ENCODE peak calls at places on chromosomes 16 and 17, in nine cellular contexts. W is Peyer's patch, D is spleen, C is left ventricle myocardium inferior, L is cardiac muscle cell, O is upper lobe of right lung, F is PC-3, A is aorta, P is tibial nerve. R is an unnamed sample. For H3K36me3 and H3K27me3, the result is how much of the 10 kb centered on the place peaks cover.

GRCh38 chr17:59501690-59502089 is 63.7 kb upstream of the DHX40 start:
- DNase-seq in D (no peak), P (no peak), O (no peak), L (no peak), C (no peak), A (no peak), W (no peak), F (no peak), R (no peak)

GRCh38 chr16:57544129-57544653 is 1.7 kb downstream of the ADGRG5 start:
- DNase-seq in W (peak), D (peak), O (peak), A (peak), L (no peak), P (no peak), F (no peak), C (no peak), R (peak)

GRCh38 chr16:7318661-7319060 is 14.0 kb upstream of the RBFOX1 start:
- DNase-seq in P (no peak), D (no peak), C (no peak), O (no peak), W (no peak), F (no peak), A (no peak), L (no peak), R (no peak)

GRCh38 chr17:18963126-18964017 is 11.4 kb downstream of the SLC5A10 start:
- DNase-seq in L (no peak), O (no peak), F (no peak), P (no peak), W (no peak), A (peak), D (no peak), C (no peak), R (peak)

GRCh38 chr16:27355610-27356009 is 41.8 kb downstream of the IL4R start:
- DNase-seq in C (peak), F (peak), O (peak), A (no peak), P (peak), D (peak), L (no peak), W (no peak), R (no peak)

GRCh38 chr16:14420721-14421488 is 209.2 kb downstream of the PARN start:
- DNase-seq in P (no peak), A (no peak), W (no peak), D (no peak), F (no peak), O (no peak), L (no peak), C (no peak), R (no peak)

GRCh38 chr16:3248596-3248995 is 7.8 kb downstream of the MEFV start:
- DNase-seq in F (no peak), L (no peak), C (no peak), P (no peak), A (no peak), D (no peak), W (no peak), O (no peak), R (no peak)

GRCh38 chr16:17370233-17371013 is 100.3 kb downstream of the XYLT1 start:
- DNase-seq in L (no peak), A (no peak), C (no peak), W (no peak), O (no peak), P (no peak), D (no peak), F (no peak), R (no peak)

GRCh38 chr16:30533748-30534367 is 800 bp downstream of the ZNF747 start:
- DNase-seq in D (peak), F (no peak), W (no peak), O (no peak), P (no peak), C (no peak), A (no peak), L (no peak), R (peak)

GRCh38 chr17:79627766-79628690 is 17.2 kb upstream of the RBFOX3 start:
- DNase-seq in O (peak), L (no peak), C (peak), W (no peak), P (no peak), D (peak), F (no peak), A (peak), R (no peak)

GRCh38 chr16:48531011-48531962 is 78.7 kb downstream of the N4BP1 start:
- DNase-seq in A (no peak), D (no peak), F (no peak), L (no peak), W (no peak), C (peak), O (peak), P (peak), R (no peak)

GRCh38 chr17:5422505-5422904 is 2.5 kb downstream of the RPAIN start:
- DNase-seq in C (no peak), A (no peak), D (no peak), O (no peak), F (peak), P (no peak), W (no peak), L (no peak), R (no peak)

GRCh38 chr17:81287741-81288430 is 7.2 kb downstream of the SLC38A10 start:
- DNase-seq in C (no peak), P (no peak), O (no peak), A (no peak), W (no peak), D (no peak), L (no peak), F (no peak), R (no peak)

GRCh38 chr17:56452469-56452868 is 141.0 kb upstream of the NOG start:
- DNase-seq in O (no peak), A (no peak), D (no peak), F (no peak), W (no peak), P (no peak), L (no peak), C (no peak), R (no peak)

GRCh38 chr16:81599034-81599744 is 154.6 kb downstream of the CMIP start:
- DNase-seq in W (no peak), L (no peak), D (no peak), F (peak), A (no peak), O (no peak), C (no peak), P (no peak), R (no peak)

GRCh38 chr17:36463916-36464764 is 22.3 kb upstream of the ZNHIT3 start:
- DNase-seq in P (no peak), C (peak), F (peak), W (no peak), L (peak), O (peak), D (peak), A (no peak), R (peak)

GRCh38 chr17:46192211-46192483 is 1.1 kb downstream of the KANSL1 start:
- DNase-seq in P (no peak), F (no peak), L (no peak), A (no peak), O (no peak), C (no peak), W (no peak), D (no peak), R (no peak)

GRCh38 chr17:65307366-65308316 is 170.5 kb downstream of the RGS9 start:
- DNase-seq in W (no peak), F (no peak), P (no peak), C (no peak), O (no peak), L (no peak), A (no peak), D (no peak), R (no peak)

GRCh38 chr17:68709461-68709860 is 108.3 kb upstream of the FAM20A start:
- DNase-seq in D (no peak), P (no peak), C (no peak), A (no peak), L (no peak), W (no peak), F (no peak), O (no peak), R (no peak)

GRCh38 chr17:68707032-68707431 is 105.9 kb upstream of the FAM20A start:
- DNase-seq in D (no peak), C (no peak), P (no peak), A (no peak), F (peak), O (no peak), L (no peak), W (no peak), R (no peak)

GRCh38 chr17:68710976-68711375 is 109.8 kb upstream of the FAM20A start:
- DNase-seq in P (no peak), A (no peak), W (no peak), O (no peak), L (no peak), F (no peak), C (no peak), D (no peak), R (no peak)

GRCh38 chr17:68711858-68712257 is 110.7 kb upstream of the FAM20A start:
- DNase-seq in F (peak), P (no peak), L (no peak), A (no peak), C (no peak), O (no peak), D (no peak), W (no peak), R (no peak)

DNA sequence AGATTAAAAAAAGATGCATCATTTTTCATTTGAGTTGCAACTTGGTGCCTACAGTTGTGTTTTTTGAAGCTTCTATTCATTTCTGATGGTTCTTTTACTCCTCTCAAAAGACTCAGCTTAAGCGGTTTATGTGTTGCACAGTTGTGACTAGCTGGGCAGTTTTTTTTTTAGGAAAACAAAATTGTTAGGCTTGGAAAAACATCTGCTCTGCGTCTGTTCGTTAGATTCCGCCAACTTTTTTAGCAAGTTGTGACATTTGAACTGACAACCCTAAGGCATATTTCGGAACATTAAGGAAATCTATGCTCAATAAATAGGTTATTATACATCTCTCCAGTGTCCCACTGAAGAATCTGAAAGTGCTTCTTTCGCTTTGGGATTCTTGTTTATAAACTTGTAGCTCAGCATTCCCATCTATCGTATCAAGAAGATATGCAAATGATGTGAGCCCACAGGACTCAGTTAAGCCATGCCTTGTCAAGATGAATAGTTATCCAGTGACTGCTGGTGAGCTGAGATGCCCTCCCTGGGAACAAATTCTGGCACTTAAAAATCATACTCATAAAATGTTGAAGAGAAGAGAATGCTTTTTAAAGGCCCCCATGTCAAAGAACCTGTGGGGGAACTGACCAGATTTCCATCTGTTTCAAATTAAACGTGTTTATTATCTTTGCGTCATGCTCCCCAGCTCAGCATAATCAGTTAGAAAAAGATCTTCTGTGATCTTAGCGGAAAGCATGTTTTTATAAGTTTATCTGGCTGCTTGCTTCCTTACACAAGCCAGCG is 109.0 kb upstream of the FAM20A start:
- DNase-seq in D (no peak), P (no peak), F (no peak), W (no peak), A (no peak), L (no peak), O (no peak), C (no peak), R (no peak)
- H3K4me3 ChIP-seq in D (no peak), P (no peak), F (no peak), W (no peak), A (no peak), L (no peak), O (no peak), C (peak), R (no peak)

GRCh38 chr17:75138519-75138918 is 7.0 kb upstream of the NT5C start:
- DNase-seq in P (no peak), D (peak), L (no peak), A (peak), W (no peak), O (no peak), C (no peak), F (no peak), R (no peak)
- H3K36me3 ChIP-seq in P (under half), D (half or more), L (under half), A (under half), W (under half), O (under half), C (under half), F (half or more), R (under half)

GRCh38 chr17:3002538-3003301 is 60.7 kb downstream of the OR1D5 start:
- DNase-seq in C (no peak), D (peak), P (no peak), F (no peak), O (peak), W (peak), L (no peak), A (no peak), R (peak)

GRCh38 chr17:3005696-3006095 is 57.7 kb downstream of the OR1D5 start:
- DNase-seq in P (no peak), A (no peak), C (no peak), W (no peak), L (no peak), O (no peak), D (peak), F (no peak), R (no peak)

GRCh38 chr17:3003401-3004149 is 59.8 kb downstream of the OR1D5 start:
- DNase-seq in F (no peak), W (peak), A (no peak), D (peak), C (peak), O (peak), P (peak), L (no peak), R (peak)

GRCh38 chr17:3004925-3005324 is 58.5 kb downstream of the OR1D5 start:
- DNase-seq in A (no peak), F (no peak), P (no peak), D (no peak), C (no peak), L (no peak), W (no peak), O (no peak), R (no peak)

DNA sequence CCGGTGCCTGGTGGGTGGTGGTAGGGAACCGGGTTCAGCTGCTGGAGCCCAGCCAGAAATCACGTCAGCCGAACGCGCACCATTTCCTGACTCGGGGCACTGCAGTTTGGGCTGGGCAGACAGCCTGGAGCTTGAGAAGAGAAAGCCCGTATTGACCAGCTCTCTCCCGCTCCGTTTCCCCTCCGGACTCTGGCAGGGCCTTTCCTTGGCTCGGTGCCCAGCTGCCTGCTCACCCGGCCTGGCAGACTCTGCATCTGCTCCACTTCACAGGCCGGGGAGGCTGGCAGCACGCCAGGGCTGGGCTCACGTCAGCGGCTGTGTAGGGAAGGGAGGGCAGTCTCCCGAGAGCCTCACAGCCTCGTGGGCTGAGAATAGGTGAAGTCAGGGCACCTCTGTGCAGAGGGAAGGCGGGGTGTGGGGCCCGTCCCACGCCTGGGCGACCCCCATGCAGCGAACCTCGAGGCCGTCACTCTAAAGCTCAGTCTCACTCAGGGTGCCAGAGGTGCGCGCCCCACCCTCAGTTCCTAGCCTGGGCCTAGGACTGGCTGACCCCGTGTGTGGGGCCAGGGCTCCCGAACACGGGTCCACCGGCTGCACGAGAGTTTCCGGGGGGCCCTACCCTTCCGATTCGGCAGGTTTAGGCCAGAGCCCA is 59.1 kb downstream of the OR1D5 start:
- DNase-seq in P (peak), O (peak), C (peak), F (peak), A (peak), W (peak), D (peak), L (peak), R (peak)
- H3K27me3 ChIP-seq in P (under half), O (under half), C (under half), F (under half), A (under half), W (under half), D (under half), L (under half), R (under half)

DNA sequence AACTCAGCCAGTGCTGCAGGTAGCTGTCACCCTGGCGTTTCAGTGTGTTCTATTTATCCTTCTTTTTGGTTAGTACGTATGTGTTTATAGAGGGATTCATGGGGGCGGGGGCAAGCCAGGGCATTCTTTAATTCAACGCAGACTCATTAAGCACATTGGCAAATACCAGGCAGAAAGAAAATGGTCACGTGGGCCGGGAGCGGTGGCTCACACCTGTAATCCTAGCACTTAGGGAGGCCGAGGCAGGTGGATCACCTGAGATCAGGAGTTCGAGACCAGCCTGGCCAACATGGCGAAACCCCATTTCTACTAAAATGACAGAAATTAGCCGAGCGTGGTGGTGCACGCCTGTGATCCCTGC is 69.1 kb downstream of the HAPSTR1 start:
- DNase-seq in F (no peak), D (no peak), O (no peak), A (no peak), P (no peak), L (no peak), C (no peak), W (no peak), R (no peak)
- H3K4me3 ChIP-seq in F (no peak), D (no peak), O (no peak), A (no peak), P (no peak), L (no peak), C (no peak), W (no peak), R (no peak)

DNA sequence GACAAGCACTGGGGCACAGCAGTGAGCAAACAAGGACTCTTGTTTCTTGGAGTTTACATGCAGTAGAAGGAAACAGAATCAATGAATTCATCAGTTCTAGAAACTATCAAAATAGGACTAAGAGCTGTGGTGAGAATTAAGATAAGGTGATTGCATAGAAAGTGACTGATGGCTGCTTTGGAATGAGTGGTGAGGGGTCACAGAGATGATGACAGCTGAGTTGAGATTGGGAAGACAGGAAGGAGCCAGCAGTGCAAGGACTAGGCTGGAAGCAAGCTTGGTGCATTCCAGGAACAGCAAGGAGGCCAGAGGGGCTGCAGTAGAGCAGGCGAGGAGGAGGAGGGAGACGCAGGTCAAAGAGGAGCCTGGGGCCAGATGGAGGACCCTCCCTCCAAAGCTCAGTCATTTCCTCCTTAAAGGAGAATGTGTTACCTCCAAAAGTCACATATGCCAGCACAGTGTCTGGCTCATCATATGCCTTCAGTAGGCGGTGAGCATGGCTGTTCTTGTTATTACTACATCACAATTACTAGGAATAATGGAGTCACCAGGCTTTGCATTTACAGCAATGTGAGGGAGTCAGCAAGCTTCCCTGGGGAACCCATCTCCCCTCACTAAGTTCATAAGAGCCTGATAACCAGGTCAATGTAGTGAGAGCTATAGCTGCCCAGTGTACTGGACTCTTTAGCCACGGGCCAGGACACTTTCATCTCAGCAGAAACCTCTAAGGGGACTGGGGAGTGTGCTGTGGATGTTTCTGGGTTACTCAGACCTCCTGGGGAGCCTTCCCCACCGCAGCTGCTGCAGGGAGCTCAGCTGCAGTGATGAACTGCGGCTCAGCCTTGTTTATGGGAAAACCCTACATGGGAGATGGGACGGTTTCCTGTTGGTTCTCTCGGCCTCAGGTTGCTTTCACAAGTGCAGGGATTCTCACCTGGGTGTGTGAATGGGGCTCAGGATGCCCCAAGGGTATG is 157.2 kb downstream of the SEC14L1 start:
- DNase-seq in P (no peak), C (no peak), W (no peak), L (no peak), D (no peak), O (no peak), A (no peak), F (no peak), R (no peak)
- H3K36me3 ChIP-seq in P (under half), C (under half), W (under half), L (under half), D (under half), O (under half), A (under half), F (half or more), R (under half)

DNA sequence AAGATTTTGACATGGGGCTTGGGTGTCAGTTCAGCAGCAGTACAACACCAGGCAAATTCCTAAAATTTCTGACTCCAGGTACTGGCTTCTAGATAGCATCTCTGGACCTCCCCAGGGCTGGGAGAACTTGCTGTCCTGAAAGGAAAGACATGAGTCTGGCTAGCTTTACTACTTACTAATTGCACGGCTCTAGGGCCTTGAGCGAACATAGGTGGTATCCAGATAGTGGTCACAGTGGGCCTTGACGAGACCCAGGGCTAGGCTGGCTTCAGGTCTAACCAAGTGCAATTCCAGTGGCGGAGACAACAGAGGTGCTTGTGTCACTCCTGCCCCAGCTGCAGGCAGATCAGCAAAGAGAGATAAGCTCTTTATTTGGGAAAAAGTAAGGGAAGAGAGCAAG is 16.4 kb upstream of the SLC13A5 start:
- DNase-seq in D (no peak), W (no peak), F (no peak), O (no peak), P (no peak), A (no peak), C (no peak), L (no peak), R (no peak)
- H3K27me3 ChIP-seq in D (under half), W (under half), F (under half), O (under half), P (under half), A (under half), C (under half), L (under half), R (under half)

DNA sequence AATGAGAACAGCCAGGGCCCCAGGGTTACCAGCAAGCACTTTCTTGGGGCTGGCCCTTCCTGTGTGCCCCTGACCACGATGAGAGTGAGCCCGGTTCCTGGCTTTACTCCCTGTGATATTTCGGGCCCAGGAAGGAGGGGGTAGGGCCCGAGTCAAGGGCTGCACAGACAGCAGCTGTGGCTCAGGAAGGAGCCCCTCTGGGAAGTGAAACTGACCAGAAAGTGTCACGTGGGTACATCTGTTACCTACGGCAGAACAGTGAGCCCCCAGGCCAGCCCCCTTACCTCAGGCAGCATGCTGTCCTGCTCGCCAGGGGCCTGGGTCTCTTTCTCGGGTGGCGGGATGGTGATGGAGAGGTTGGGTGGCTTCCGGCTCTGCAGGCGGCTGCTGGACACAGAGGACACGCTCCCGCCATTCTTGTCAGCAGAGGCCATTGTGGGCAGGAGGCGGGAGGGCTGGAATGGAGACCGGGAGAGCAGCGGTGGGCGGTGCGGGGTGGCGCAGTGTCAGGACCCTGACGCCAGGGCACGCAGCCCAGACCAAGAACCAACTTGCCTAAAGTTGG is 13.8 kb downstream of the AANAT start:
- DNase-seq in L (no peak), P (no peak), W (peak), D (peak), A (no peak), C (no peak), F (no peak), O (no peak), R (peak)
- H3K4me3 ChIP-seq in L (no peak), P (peak), W (no peak), D (peak), A (no peak), C (no peak), F (no peak), O (no peak), R (peak)